ENCODE peak calls at places on chromosomes 5 and 9, in ten cellular contexts. Q, M, C, E, D, K, L, J, Z and T are unnamed samples. For H3K4me1, the result is how much of the 10 kb centered on the place peaks cover.

GRCh38 chr9:128702445-128702948 is at the start of gene PKN3:
- DNase-seq in Q (peak), M (peak), C (peak), E (peak), D (peak), K (peak), L (no peak), J (peak), Z (peak), T (peak)

GRCh38 chr9:81705578-81705977 is 16.2 kb upstream of the TLE1 start:
- DNase-seq in Q (no peak), M (no peak), C (no peak), E (no peak), D (no peak), K (no peak), L (no peak), J (no peak), Z (no peak), T (no peak)

GRCh38 chr5:143922718-143923117 is 110.8 kb downstream of the HMHB1 start:
- DNase-seq in Q (no peak), M (no peak), C (no peak), E (no peak), D (no peak), K (no peak), L (no peak), J (peak), Z (no peak), T (no peak)

GRCh38 chr9:88590558-88591146 is 55.7 kb downstream of the NXNL2 start:
- DNase-seq in Q (no peak), M (no peak), C (no peak), E (no peak), D (peak), K (no peak), L (no peak), J (no peak), Z (no peak), T (no peak)

GRCh38 chr5:150544606-150545219 is 36.8 kb downstream of the NDST1 start:
- DNase-seq in Q (peak), M (peak), C (peak), E (peak), D (peak), K (peak), L (no peak), J (peak), Z (peak), T (peak)

GRCh38 chr9:112378441-112379176 is 1.3 kb upstream of the HSDL2 start:
- DNase-seq in Q (peak), M (no peak), C (no peak), E (peak), D (no peak), K (no peak), L (no peak), J (no peak), Z (no peak), T (no peak)

GRCh38 chr5:83471405-83472212 is at the start of gene VCAN:
- DNase-seq in Q (peak), M (peak), C (peak), E (no peak), D (no peak), K (peak), L (no peak), J (peak), Z (peak), T (peak)

GRCh38 chr9:87857948-87858335 is 24.7 kb upstream of the SPATA31E1 start:
- DNase-seq in Q (no peak), M (no peak), C (no peak), E (no peak), D (no peak), K (no peak), L (no peak), J (no peak), Z (no peak), T (no peak)

GRCh38 chr9:104993291-104993963 is 65.5 kb upstream of the ABCA1 start:
- DNase-seq in Q (no peak), M (peak), C (peak), E (no peak), D (no peak), K (no peak), L (peak), J (peak), Z (peak), T (peak)

GRCh38 chr5:77437194-77437593 is 54.9 kb downstream of the WDR41 start:
- DNase-seq in Q (no peak), M (no peak), C (no peak), E (no peak), D (peak), K (no peak), L (no peak), J (peak), Z (no peak), T (no peak)

GRCh38 chr9:133959966-133960567 is 32.1 kb downstream of the VAV2 start:
- DNase-seq in Q (no peak), M (no peak), C (no peak), E (no peak), D (no peak), K (no peak), L (no peak), J (no peak), Z (no peak), T (no peak)

GRCh38 chr5:115795700-115796099 is 20.8 kb downstream of the CDO1 start:
- DNase-seq in Q (no peak), M (no peak), C (no peak), E (no peak), D (no peak), K (no peak), L (no peak), J (no peak), Z (no peak), T (no peak)

GRCh38 chr5:123116063-123116462 is 27.0 kb downstream of the PRDM6 start:
- DNase-seq in Q (no peak), M (no peak), C (no peak), E (no peak), D (no peak), K (no peak), L (no peak), J (peak), Z (no peak), T (no peak)

GRCh38 chr5:84016090-84016489 is 295.4 kb upstream of the HAPLN1 start:
- DNase-seq in Q (no peak), M (no peak), C (no peak), E (no peak), D (no peak), K (no peak), L (no peak), J (no peak), Z (no peak), T (no peak)

GRCh38 chr5:3077684-3078083 is 326.2 kb upstream of the IRX2 start:
- DNase-seq in Q (no peak), M (no peak), C (no peak), E (no peak), D (no peak), K (no peak), L (no peak), J (no peak), Z (no peak), T (no peak)

GRCh38 chr5:111779260-111780254 is 22.6 kb upstream of the NREP start:
- DNase-seq in Q (no peak), M (no peak), C (peak), E (no peak), D (no peak), K (no peak), L (no peak), J (peak), Z (no peak), T (no peak)

GRCh38 chr5:168110384-168110783 is 181.1 kb upstream of the WWC1 start:
- DNase-seq in Q (no peak), M (no peak), C (no peak), E (no peak), D (no peak), K (no peak), L (no peak), J (no peak), Z (no peak), T (no peak)

GRCh38 chr9:105693435-105694275 is 686 bp upstream of the TMEM38B start:
- DNase-seq in Q (no peak), M (no peak), C (no peak), E (no peak), D (peak), K (no peak), L (no peak), J (no peak), Z (no peak), T (no peak)

GRCh38 chr5:32254987-32255900 is 57.5 kb downstream of the MTMR12 start:
- DNase-seq in Q (no peak), M (no peak), C (no peak), E (no peak), D (no peak), K (no peak), L (no peak), J (peak), Z (no peak), T (no peak)

GRCh38 chr5:10564838-10565784 is 1.2 kb downstream of the ANKRD33B start:
- DNase-seq in Q (no peak), M (no peak), C (peak), E (no peak), D (peak), K (no peak), L (no peak), J (no peak), Z (no peak), T (no peak)

GRCh38 chr5:102958481-102959011 is 161.4 kb downstream of the GIN1 start:
- DNase-seq in Q (no peak), M (no peak), C (no peak), E (no peak), D (no peak), K (no peak), L (no peak), J (peak), Z (no peak), T (no peak)

GRCh38 chr5:76175821-76176403 is 92.7 kb downstream of the SV2C start:
- DNase-seq in Q (no peak), M (no peak), C (no peak), E (no peak), D (peak), K (no peak), L (no peak), J (no peak), Z (no peak), T (no peak)

GRCh38 chr9:93231121-93231694 is 47.3 kb downstream of the WNK2 start:
- DNase-seq in Q (no peak), M (no peak), C (peak), E (no peak), D (no peak), K (peak), L (no peak), J (no peak), Z (no peak), T (no peak)

GRCh38 chr5:24272735-24273134 is 372.0 kb downstream of the CDH10 start:
- DNase-seq in Q (no peak), M (no peak), C (no peak), E (no peak), D (no peak), K (no peak), L (no peak), J (no peak), Z (no peak), T (no peak)

GRCh38 chr9:11933926-11934325 is 759.3 kb upstream of the TYRP1 start:
- DNase-seq in Q (no peak), M (no peak), C (no peak), E (no peak), D (no peak), K (no peak), L (no peak), J (peak), Z (no peak), T (no peak)

GRCh38 chr9:90925581-90926257 is 124.1 kb downstream of the SYK start:
- DNase-seq in Q (no peak), M (no peak), C (no peak), E (no peak), D (no peak), K (no peak), L (no peak), J (peak), Z (no peak), T (no peak)

GRCh38 chr5:6251579-6252102 is 126.7 kb downstream of the MED10 start:
- DNase-seq in Q (no peak), M (no peak), C (no peak), E (no peak), D (no peak), K (no peak), L (no peak), J (no peak), Z (no peak), T (no peak)

GRCh38 chr5:37771731-37772130 is 68.1 kb downstream of the GDNF start:
- DNase-seq in Q (no peak), M (no peak), C (no peak), E (no peak), D (no peak), K (no peak), L (no peak), J (peak), Z (no peak), T (no peak)

GRCh38 chr5:16431482-16431881 is 34.1 kb downstream of the ZNF622 start:
- DNase-seq in Q (no peak), M (no peak), C (no peak), E (no peak), D (no peak), K (no peak), L (no peak), J (no peak), Z (no peak), T (no peak)

GRCh38 chr5:6080436-6080835 is 297.9 kb downstream of the MED10 start:
- DNase-seq in Q (no peak), M (no peak), C (no peak), E (no peak), D (no peak), K (no peak), L (no peak), J (no peak), Z (no peak), T (no peak)

GRCh38 chr5:102313907-102314306 is 17.8 kb upstream of the SLCO4C1 start:
- DNase-seq in Q (no peak), M (no peak), C (no peak), E (no peak), D (no peak), K (no peak), L (no peak), J (no peak), Z (no peak), T (no peak)

GRCh38 chr9:36328798-36329411 is 70.7 kb upstream of the GNE start:
- DNase-seq in Q (no peak), M (no peak), C (peak), E (peak), D (peak), K (peak), L (no peak), J (peak), Z (peak), T (peak)

GRCh38 chr9:93108301-93109041 is 12.5 kb downstream of the CARD19 start:
- DNase-seq in Q (peak), M (peak), C (no peak), E (no peak), D (peak), K (no peak), L (no peak), J (no peak), Z (peak), T (no peak)

GRCh38 chr5:144352318-144352717 is 181.6 kb downstream of the KCTD16 start:
- DNase-seq in Q (no peak), M (no peak), C (no peak), E (no peak), D (no peak), K (no peak), L (no peak), J (no peak), Z (no peak), T (no peak)

GRCh38 chr5:133041910-133042309 is 9.9 kb upstream of the HSPA4 start:
- DNase-seq in Q (no peak), M (no peak), C (no peak), E (no peak), D (no peak), K (no peak), L (no peak), J (peak), Z (no peak), T (no peak)

DNA sequence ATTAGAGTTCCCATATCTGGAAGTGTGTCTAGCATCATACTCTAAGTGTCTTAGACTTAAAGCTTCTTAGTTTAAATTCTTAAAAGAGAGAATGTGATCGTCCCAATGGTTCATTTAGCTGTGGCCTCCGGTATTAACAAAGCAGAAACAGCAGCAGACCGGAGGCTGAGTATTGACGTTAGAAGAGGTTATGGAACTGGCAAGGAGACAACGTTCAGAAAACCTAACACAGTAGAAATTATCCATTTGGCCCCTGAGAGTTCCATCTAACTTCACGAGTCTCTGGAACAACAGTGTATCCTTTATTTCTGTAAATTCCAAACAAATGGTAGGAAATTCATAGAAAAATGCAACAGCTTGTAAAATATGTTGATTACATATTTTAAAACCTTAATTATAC is 107.4 kb upstream of the PTGER4 start:
- DNase-seq in Q (no peak), M (no peak), C (peak), E (no peak), D (no peak), K (no peak), L (no peak), J (peak), Z (no peak), T (no peak)
- H3K4me1 ChIP-seq in Q (under half), M (under half), C (under half), E (under half), D (under half), K (under half), L (under half), J (under half), Z (under half), T (under half)

GRCh38 chr5:92994392-92994791 is 586.6 kb downstream of the NR2F1-AS1 start:
- DNase-seq in Q (no peak), M (no peak), C (no peak), E (no peak), D (no peak), K (no peak), L (no peak), J (no peak), Z (no peak), T (no peak)
- H3K4me1 ChIP-seq in Q (under half), M (under half), C (under half), E (under half), D (under half), K (under half), L (under half), J (under half), Z (under half), T (under half)

DNA sequence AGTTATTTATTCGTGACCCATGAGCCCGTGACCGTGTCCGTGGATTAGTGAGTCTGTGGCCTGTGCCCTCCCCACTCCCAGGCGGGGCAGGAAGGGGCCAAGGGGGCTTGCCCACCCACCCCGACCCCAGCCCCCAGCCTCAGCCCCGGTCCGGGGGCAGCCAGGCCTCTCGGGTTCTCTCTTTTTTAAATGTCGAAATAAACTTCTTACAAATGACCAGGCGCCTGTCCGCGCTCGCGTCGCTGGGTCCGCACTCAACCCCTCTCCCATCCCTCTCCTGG is 7.6 kb downstream of the BARHL1 start:
- DNase-seq in Q (no peak), M (no peak), C (no peak), E (no peak), D (no peak), K (no peak), L (no peak), J (no peak), Z (no peak), T (no peak)
- H3K4me1 ChIP-seq in Q (under half), M (under half), C (under half), E (under half), D (under half), K (under half), L (under half), J (under half), Z (under half), T (under half)

GRCh38 chr5:72464071-72464470 is 43.1 kb downstream of the ZNF366 start:
- DNase-seq in Q (no peak), M (no peak), C (no peak), E (no peak), D (no peak), K (no peak), L (no peak), J (peak), Z (no peak), T (no peak)
- H3K4me1 ChIP-seq in Q (under half), M (under half), C (half or more), E (under half), D (under half), K (under half), L (under half), J (under half), Z (under half), T (under half)